ENCODE peak calls at places on chromosomes 3 and 15, in six cellular contexts. One of them, this sample, is unnamed.

GRCh38 chr3:194624956-194625355 is 8.3 kb downstream of the TMEM44 start:
- DNase-seq in coronary artery: no peak
- DNase-seq in psoas muscle: no peak
- DNase-seq in pancreas: no peak
- DNase-seq in suprapubic skin: no peak
- DNase-seq in NB4: no peak
- DNase-seq in this sample: no peak

GRCh38 chr3:15630646-15631350 is 29.3 kb downstream of the BTD start:
- DNase-seq in NB4: no peak
- DNase-seq in coronary artery: no peak
- DNase-seq in pancreas: no peak
- DNase-seq in suprapubic skin: no peak
- DNase-seq in psoas muscle: no peak
- DNase-seq in this sample: no peak

GRCh38 chr3:126466886-126467610 is 8.6 kb downstream of the ZXDC start:
- DNase-seq in psoas muscle: no peak
- DNase-seq in NB4: no peak
- DNase-seq in suprapubic skin: peak; percentile 52
- DNase-seq in pancreas: no peak
- DNase-seq in coronary artery: peak; percentile 35
- DNase-seq in this sample: no peak

GRCh38 chr3:88775026-88775690 is 332.3 kb upstream of the EPHA3 start:
- DNase-seq in psoas muscle: no peak
- DNase-seq in coronary artery: no peak
- DNase-seq in suprapubic skin: no peak
- DNase-seq in NB4: no peak
- DNase-seq in pancreas: no peak
- DNase-seq in this sample: no peak

GRCh38 chr3:127110982-127111693 is 81.8 kb upstream of the PRR23E start:
- DNase-seq in suprapubic skin: peak; percentile 2
- DNase-seq in pancreas: no peak
- DNase-seq in coronary artery: no peak
- DNase-seq in NB4: no peak
- DNase-seq in psoas muscle: no peak
- DNase-seq in this sample: no peak

GRCh38 chr15:52370010-52370409 is 74.4 kb upstream of the MYO5C start:
- DNase-seq in NB4: no peak
- DNase-seq in psoas muscle: no peak
- DNase-seq in suprapubic skin: no peak
- DNase-seq in pancreas: no peak
- DNase-seq in coronary artery: no peak
- DNase-seq in this sample: no peak

GRCh38 chr3:189629803-189630455 is 1.3 kb upstream of the TP63 start:
- DNase-seq in psoas muscle: peak; percentile 21
- DNase-seq in NB4: no peak
- DNase-seq in coronary artery: no peak
- DNase-seq in suprapubic skin: no peak
- DNase-seq in pancreas: no peak
- DNase-seq in this sample: no peak

GRCh38 chr3:47443611-47443995 is 32.1 kb downstream of the SCAP start:
- DNase-seq in psoas muscle: no peak
- DNase-seq in NB4: no peak
- DNase-seq in pancreas: no peak
- DNase-seq in suprapubic skin: peak; percentile 63
- DNase-seq in coronary artery: no peak
- DNase-seq in this sample: peak; percentile 60

GRCh38 chr3:52428151-52429005 is 16.5 kb downstream of the SEMA3G start:
- DNase-seq in suprapubic skin: no peak
- DNase-seq in pancreas: peak; percentile 44
- DNase-seq in NB4: peak; percentile 82
- DNase-seq in coronary artery: no peak
- DNase-seq in psoas muscle: no peak
- DNase-seq in this sample: no peak

GRCh38 chr15:101492752-101493692 is 3.5 kb upstream of the PCSK6 start:
- DNase-seq in coronary artery: no peak
- DNase-seq in NB4: peak; percentile 48
- DNase-seq in psoas muscle: no peak
- DNase-seq in pancreas: no peak
- DNase-seq in suprapubic skin: no peak
- DNase-seq in this sample: no peak

GRCh38 chr3:177830411-177830849 is 633.1 kb upstream of the TBL1XR1 start:
- DNase-seq in suprapubic skin: no peak
- DNase-seq in pancreas: no peak
- DNase-seq in NB4: no peak
- DNase-seq in psoas muscle: no peak
- DNase-seq in coronary artery: no peak
- DNase-seq in this sample: no peak

GRCh38 chr3:124033360-124034015 is 41.6 kb upstream of the ROPN1 start:
- DNase-seq in NB4: no peak
- DNase-seq in pancreas: peak; percentile 46
- DNase-seq in suprapubic skin: no peak
- DNase-seq in psoas muscle: peak; percentile 27
- DNase-seq in coronary artery: peak; percentile 76
- DNase-seq in this sample: peak; percentile 73

GRCh38 chr15:85178366-85178765 is 196.7 kb downstream of the PDE8A start:
- DNase-seq in NB4: no peak
- DNase-seq in suprapubic skin: no peak
- DNase-seq in psoas muscle: no peak
- DNase-seq in coronary artery: no peak
- DNase-seq in pancreas: no peak
- DNase-seq in this sample: no peak

GRCh38 chr3:11850003-11850402 is 3.3 kb upstream of the TAMM41 start:
- DNase-seq in suprapubic skin: no peak
- DNase-seq in psoas muscle: no peak
- DNase-seq in NB4: no peak
- DNase-seq in coronary artery: no peak
- DNase-seq in pancreas: no peak
- DNase-seq in this sample: no peak

GRCh38 chr3:11847607-11848006 is 922 bp upstream of the TAMM41 start:
- DNase-seq in suprapubic skin: no peak
- DNase-seq in pancreas: no peak
- DNase-seq in NB4: no peak
- DNase-seq in psoas muscle: no peak
- DNase-seq in coronary artery: no peak
- DNase-seq in this sample: no peak

GRCh38 chr3:11853450-11853849 is 6.8 kb upstream of the TAMM41 start:
- DNase-seq in NB4: no peak
- DNase-seq in psoas muscle: no peak
- DNase-seq in suprapubic skin: no peak
- DNase-seq in coronary artery: no peak
- DNase-seq in pancreas: no peak
- DNase-seq in this sample: no peak
- TF ChIP-seq CTCF in NB4: no peak
- TF ChIP-seq CTCF in psoas muscle: no peak
- TF ChIP-seq CTCF in suprapubic skin: no peak
- TF ChIP-seq CTCF in coronary artery: no peak
- TF ChIP-seq CTCF in pancreas: no peak
- TF ChIP-seq CTCF in this sample: no peak

DNA sequence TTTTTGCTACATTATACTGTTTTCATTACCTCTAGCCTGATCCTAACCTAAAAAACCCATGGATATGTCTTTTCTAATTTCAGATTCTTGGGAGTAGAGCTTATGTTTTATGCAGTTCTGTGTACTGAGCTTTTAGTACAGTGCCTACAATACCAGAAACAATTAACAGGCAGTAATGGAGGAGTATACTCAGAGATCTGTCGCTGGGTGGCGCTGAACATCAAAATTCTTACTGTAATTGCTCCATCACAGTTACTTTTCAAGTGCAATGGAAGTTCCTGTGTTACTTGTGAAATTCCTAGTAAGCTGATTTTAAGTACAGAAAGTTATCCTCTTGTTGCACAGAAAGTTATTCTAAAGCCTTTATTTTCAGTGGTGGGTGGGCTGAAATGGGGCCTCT is 66.9 kb downstream of the RNF13 start:
- DNase-seq in pancreas: peak; percentile 16
- DNase-seq in NB4: peak; percentile 42
- DNase-seq in suprapubic skin: peak; percentile 80
- DNase-seq in psoas muscle: peak; percentile 61
- DNase-seq in coronary artery: no peak
- DNase-seq in this sample: no peak
- TF ChIP-seq CTCF in pancreas: no peak
- TF ChIP-seq CTCF in NB4: peak; percentile 32
- TF ChIP-seq CTCF in suprapubic skin: peak; percentile 22
- TF ChIP-seq CTCF in psoas muscle: peak; percentile 61
- TF ChIP-seq CTCF in coronary artery: peak; percentile 51
- TF ChIP-seq CTCF in this sample: peak; percentile 78

DNA sequence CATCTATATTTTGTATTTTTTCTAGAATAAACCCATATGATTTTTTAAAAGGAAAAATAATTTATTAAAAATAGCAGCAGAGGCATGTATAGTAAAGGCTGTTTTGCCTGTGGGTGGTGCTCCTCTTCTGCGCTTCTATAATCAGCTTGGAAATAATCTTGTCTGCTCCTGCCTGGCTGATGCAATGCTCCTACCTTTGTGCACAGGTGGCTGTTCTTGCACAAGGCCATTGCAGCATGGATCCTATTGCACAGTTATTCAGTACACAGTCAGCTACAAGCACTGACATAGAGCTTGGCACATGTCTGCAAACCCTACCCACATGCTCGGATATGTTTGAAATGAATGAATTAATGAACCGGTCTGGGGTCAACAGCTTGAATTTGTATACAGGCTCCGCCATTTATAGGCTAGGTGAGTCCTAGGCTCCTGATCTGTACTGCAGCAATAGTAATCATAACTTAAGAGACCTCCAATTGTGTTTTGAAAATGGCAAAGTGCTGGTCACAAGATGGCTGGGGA is 652 bp upstream of the RTP1 start:
- DNase-seq in NB4: no peak
- DNase-seq in pancreas: no peak
- DNase-seq in suprapubic skin: no peak
- DNase-seq in psoas muscle: no peak
- DNase-seq in coronary artery: no peak
- DNase-seq in this sample: no peak
- TF ChIP-seq CTCF in NB4: no peak
- TF ChIP-seq CTCF in pancreas: no peak
- TF ChIP-seq CTCF in suprapubic skin: no peak
- TF ChIP-seq CTCF in psoas muscle: no peak
- TF ChIP-seq CTCF in coronary artery: no peak
- TF ChIP-seq CTCF in this sample: no peak

GRCh38 chr15:40274350-40275274 is 8.3 kb downstream of the ANKRD63 start:
- DNase-seq in coronary artery: peak; percentile 83
- DNase-seq in suprapubic skin: no peak
- DNase-seq in pancreas: peak; percentile 86
- DNase-seq in psoas muscle: peak; percentile 80
- DNase-seq in NB4: peak; percentile 85
- DNase-seq in this sample: peak; percentile 87
- TF ChIP-seq CTCF in coronary artery: peak; percentile 100
- TF ChIP-seq CTCF in suprapubic skin: peak; percentile 99
- TF ChIP-seq CTCF in pancreas: peak; percentile 100
- TF ChIP-seq CTCF in psoas muscle: peak; percentile 100
- TF ChIP-seq CTCF in NB4: peak; percentile 100
- TF ChIP-seq CTCF in this sample: peak; percentile 100

DNA sequence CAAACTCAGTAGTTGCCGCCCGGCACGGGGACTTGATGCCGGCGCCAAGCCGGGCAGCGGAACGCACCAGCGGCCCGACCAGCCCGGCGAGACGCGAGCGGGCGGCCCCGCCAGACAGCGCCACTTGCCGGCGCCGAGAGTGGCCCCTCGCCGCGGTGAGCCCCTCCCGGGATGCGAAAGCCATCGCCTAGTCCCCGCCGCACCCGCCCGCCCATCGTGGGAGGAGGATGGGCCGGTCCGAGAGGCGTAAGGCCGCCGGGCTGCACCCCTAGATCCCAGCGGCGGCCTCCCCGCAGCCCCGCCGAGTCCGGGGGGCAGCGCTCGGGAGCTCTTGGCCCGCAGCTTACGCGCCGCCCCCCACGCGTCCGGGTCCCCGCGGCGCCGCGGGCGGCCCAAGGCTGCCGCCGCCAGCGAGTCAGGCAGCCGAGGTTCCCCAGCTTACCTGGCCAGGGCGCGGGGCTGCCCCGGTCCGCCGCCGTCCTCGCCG is 609 bp downstream of the GOLGA8A start:
- DNase-seq in pancreas: peak; percentile 31
- DNase-seq in coronary artery: no peak
- DNase-seq in psoas muscle: no peak
- DNase-seq in suprapubic skin: no peak
- DNase-seq in NB4: peak; percentile 81
- DNase-seq in this sample: peak; percentile 75
- TF ChIP-seq CTCF in pancreas: no peak
- TF ChIP-seq CTCF in coronary artery: no peak
- TF ChIP-seq CTCF in psoas muscle: peak; percentile 18
- TF ChIP-seq CTCF in suprapubic skin: no peak
- TF ChIP-seq CTCF in NB4: no peak
- TF ChIP-seq CTCF in this sample: no peak

GRCh38 chr15:92613841-92614240 is 41.7 kb downstream of the FAM174B start:
- DNase-seq in pancreas: no peak
- DNase-seq in psoas muscle: no peak
- DNase-seq in NB4: no peak
- DNase-seq in suprapubic skin: peak; percentile 77
- DNase-seq in coronary artery: peak; percentile 54
- DNase-seq in this sample: no peak

GRCh38 chr15:92612891-92613290 is 42.7 kb downstream of the FAM174B start:
- DNase-seq in suprapubic skin: peak; percentile 50
- DNase-seq in pancreas: no peak
- DNase-seq in psoas muscle: no peak
- DNase-seq in coronary artery: peak; percentile 43
- DNase-seq in NB4: no peak
- DNase-seq in this sample: no peak

GRCh38 chr15:92611150-92611549 is 44.4 kb downstream of the FAM174B start:
- DNase-seq in NB4: no peak
- DNase-seq in suprapubic skin: no peak
- DNase-seq in psoas muscle: no peak
- DNase-seq in coronary artery: peak; percentile 19
- DNase-seq in pancreas: no peak
- DNase-seq in this sample: no peak

GRCh38 chr15:92610101-92610520 is 45.5 kb downstream of the FAM174B start:
- DNase-seq in suprapubic skin: peak; percentile 13
- DNase-seq in NB4: no peak
- DNase-seq in psoas muscle: no peak
- DNase-seq in pancreas: no peak
- DNase-seq in coronary artery: no peak
- DNase-seq in this sample: no peak

GRCh38 chr15:92611995-92612745 is 43.4 kb downstream of the FAM174B start:
- DNase-seq in NB4: no peak
- DNase-seq in psoas muscle: no peak
- DNase-seq in coronary artery: peak; percentile 38
- DNase-seq in pancreas: no peak
- DNase-seq in suprapubic skin: peak; percentile 47
- DNase-seq in this sample: no peak
- TF ChIP-seq CTCF in NB4: no peak
- TF ChIP-seq CTCF in psoas muscle: no peak
- TF ChIP-seq CTCF in coronary artery: no peak
- TF ChIP-seq CTCF in pancreas: no peak
- TF ChIP-seq CTCF in suprapubic skin: no peak
- TF ChIP-seq CTCF in this sample: no peak

DNA sequence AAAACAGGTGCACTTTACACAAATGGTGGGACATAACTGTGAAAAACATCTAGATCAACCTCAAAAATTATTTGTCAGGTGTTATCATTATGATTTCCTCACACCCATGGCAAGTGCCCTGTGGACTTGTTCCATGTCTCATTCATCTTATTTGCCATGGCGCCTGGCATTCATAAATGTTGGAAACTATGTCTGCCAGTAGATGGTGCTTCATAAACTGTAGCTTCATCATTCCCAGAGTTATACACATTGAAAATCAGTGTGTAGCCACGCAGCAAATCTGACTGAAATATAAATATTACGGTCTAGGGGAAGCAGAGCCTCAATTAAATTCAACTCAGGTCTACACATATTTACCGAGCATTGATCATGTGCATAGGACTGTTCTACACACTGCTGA is 90.7 kb downstream of the IMPG2 start:
- DNase-seq in pancreas: no peak
- DNase-seq in psoas muscle: no peak
- DNase-seq in NB4: no peak
- DNase-seq in suprapubic skin: no peak
- DNase-seq in coronary artery: no peak
- DNase-seq in this sample: no peak
- TF ChIP-seq CTCF in pancreas: no peak
- TF ChIP-seq CTCF in psoas muscle: no peak
- TF ChIP-seq CTCF in NB4: no peak
- TF ChIP-seq CTCF in suprapubic skin: no peak
- TF ChIP-seq CTCF in coronary artery: no peak
- TF ChIP-seq CTCF in this sample: no peak